ENCODE peak calls at places on chromosomes 11 and 22, in six cellular contexts. B is stimulated activated naive B cell treated with anti-CD40 and anti-IgM and Interleukin-4, amounts not matched to agents 10 μg/mL and 1 μg/mL and 100 μg/mL, for 72 hours; R is retinal pigment epithelial cell; Q is transverse colon; L is adipocyte; C is posterior cingulate gyrus. G is an unnamed sample.

GRCh38 chr11:100759856-100760255 is 72.8 kb downstream of the ARHGAP42 start:
- DNase-seq in B (no peak), R (no peak), Q (no peak), L (no peak), C (no peak), G (no peak)

GRCh38 chr11:17012712-17013547 is 1.3 kb downstream of the PLEKHA7 start:
- DNase-seq in B (no peak), R (peak; percentile 65), Q (peak; percentile 75), L (peak; percentile 14), C (no peak), G (peak; percentile 75)

GRCh38 chr11:12129227-12129626 is 18.8 kb downstream of the MICAL2 start:
- DNase-seq in B (no peak), R (no peak), Q (no peak), L (no peak), C (no peak), G (no peak)

GRCh38 chr22:46533434-46533833 is 4.0 kb downstream of the CELSR1 start:
- DNase-seq in B (no peak), R (no peak), Q (no peak), L (no peak), C (no peak), G (peak; percentile 69)

GRCh38 chr22:32618461-32619140 is 144.0 kb downstream of the FBXO7 start:
- DNase-seq in B (no peak), R (no peak), Q (peak; percentile 37), L (no peak), C (no peak), G (no peak)

GRCh38 chr22:43616645-43617044 is 195.5 kb downstream of the EFCAB6 start:
- DNase-seq in B (no peak), R (no peak), Q (peak; percentile 47), L (no peak), C (no peak), G (no peak)

GRCh38 chr11:47189100-47189834 is 3.0 kb upstream of the PACSIN3 start:
- DNase-seq in B (no peak), R (no peak), Q (no peak), L (peak; percentile 88), C (no peak), G (peak; percentile 67)

GRCh38 chr11:44747339-44747738 is 20.6 kb downstream of the TSPAN18 start:
- DNase-seq in B (no peak), R (no peak), Q (no peak), L (peak; percentile 84), C (no peak), G (no peak)